ENCODE peak calls at places on chromosomes 16 and 17, in seven cellular contexts. R, Y, F, J, I, H and C are unnamed samples.

GRCh38 chr17:42097691-42098661 is at the start of gene ZNF385C:
- DNase-seq in R (peak), Y (no peak), F (no peak), J (no peak), I (no peak), H (no peak), C (no peak)

GRCh38 chr17:73030501-73030911 is 62.0 kb downstream of the SLC39A11 start:
- DNase-seq in R (peak), Y (peak), F (no peak), J (peak), I (no peak), H (no peak), C (no peak)

GRCh38 chr17:80347536-80347935 is 67.4 kb upstream of the ENDOV start:
- DNase-seq in R (no peak), Y (no peak), F (no peak), J (no peak), I (no peak), H (no peak), C (no peak)

GRCh38 chr16:84726670-84727467 is 27.1 kb downstream of the USP10 start:
- DNase-seq in R (no peak), Y (no peak), F (no peak), J (no peak), I (peak), H (no peak), C (no peak)

GRCh38 chr16:84839054-84839453 is 19.3 kb downstream of the CRISPLD2 start:
- DNase-seq in R (no peak), Y (peak), F (no peak), J (peak), I (peak), H (no peak), C (no peak)

GRCh38 chr17:77186141-77186604 is 45.4 kb downstream of the SEC14L1 start:
- DNase-seq in R (no peak), Y (no peak), F (no peak), J (no peak), I (peak), H (no peak), C (no peak)

GRCh38 chr17:50884354-50885311 is 18.5 kb upstream of the TOB1 start:
- DNase-seq in R (peak), Y (peak), F (no peak), J (no peak), I (no peak), H (no peak), C (no peak)

GRCh38 chr16:4653981-4654380 is 29.4 kb downstream of the MGRN1 start:
- DNase-seq in R (peak), Y (no peak), F (no peak), J (no peak), I (no peak), H (no peak), C (no peak)

GRCh38 chr17:59331129-59331928 is at the start of gene YPEL2:
- DNase-seq in R (peak), Y (peak), F (peak), J (peak), I (peak), H (peak), C (peak)

GRCh38 chr17:42779942-42780815 is at the start of gene WNK4:
- DNase-seq in R (peak), Y (peak), F (no peak), J (peak), I (no peak), H (no peak), C (no peak)

GRCh38 chr16:23729503-23730424 is 16.7 kb upstream of the ERN2 start:
- DNase-seq in R (peak), Y (peak), F (no peak), J (peak), I (no peak), H (no peak), C (no peak)

GRCh38 chr17:14805348-14805747 is 459.8 kb downstream of the PMP22 start:
- DNase-seq in R (no peak), Y (no peak), F (no peak), J (no peak), I (no peak), H (no peak), C (no peak)

GRCh38 chr17:22270381-22270780 is 578.1 kb downstream of the KCNJ18 start:
- DNase-seq in R (no peak), Y (no peak), F (no peak), J (no peak), I (no peak), H (no peak), C (no peak)

GRCh38 chr17:72901657-72902056 is 190.8 kb downstream of the SLC39A11 start:
- DNase-seq in R (no peak), Y (no peak), F (no peak), J (no peak), I (no peak), H (no peak), C (no peak)

GRCh38 chr17:72657467-72658317 is 434.8 kb downstream of the SLC39A11 start:
- DNase-seq in R (no peak), Y (peak), F (no peak), J (no peak), I (no peak), H (no peak), C (no peak)

GRCh38 chr16:53282975-53283946 is 151.0 kb upstream of the RBL2 start:
- DNase-seq in R (no peak), Y (peak), F (no peak), J (peak), I (no peak), H (peak), C (peak)

GRCh38 chr17:27631409-27631755 is 394 bp downstream of the LGALS9 start:
- DNase-seq in R (no peak), Y (no peak), F (no peak), J (no peak), I (no peak), H (no peak), C (no peak)

GRCh38 chr17:78735832-78736525 is 46.1 kb downstream of the CYTH1 start:
- DNase-seq in R (no peak), Y (peak), F (no peak), J (no peak), I (no peak), H (no peak), C (no peak)

GRCh38 chr17:78738245-78738644 is 43.8 kb downstream of the CYTH1 start:
- DNase-seq in R (no peak), Y (no peak), F (no peak), J (no peak), I (no peak), H (no peak), C (no peak)

GRCh38 chr17:78737332-78737731 is 44.7 kb downstream of the CYTH1 start:
- DNase-seq in R (no peak), Y (peak), F (no peak), J (peak), I (no peak), H (peak), C (no peak)

GRCh38 chr17:78734841-78735641 is 47.0 kb downstream of the CYTH1 start:
- DNase-seq in R (no peak), Y (no peak), F (no peak), J (no peak), I (no peak), H (no peak), C (no peak)

GRCh38 chr17:78736526-78737079 is 45.5 kb downstream of the CYTH1 start:
- DNase-seq in R (peak), Y (no peak), F (peak), J (no peak), I (peak), H (no peak), C (no peak)
- H3K4me3 ChIP-seq in R (peak), Y (no peak), F (peak), J (no peak), I (peak), H (no peak), C (no peak)

DNA sequence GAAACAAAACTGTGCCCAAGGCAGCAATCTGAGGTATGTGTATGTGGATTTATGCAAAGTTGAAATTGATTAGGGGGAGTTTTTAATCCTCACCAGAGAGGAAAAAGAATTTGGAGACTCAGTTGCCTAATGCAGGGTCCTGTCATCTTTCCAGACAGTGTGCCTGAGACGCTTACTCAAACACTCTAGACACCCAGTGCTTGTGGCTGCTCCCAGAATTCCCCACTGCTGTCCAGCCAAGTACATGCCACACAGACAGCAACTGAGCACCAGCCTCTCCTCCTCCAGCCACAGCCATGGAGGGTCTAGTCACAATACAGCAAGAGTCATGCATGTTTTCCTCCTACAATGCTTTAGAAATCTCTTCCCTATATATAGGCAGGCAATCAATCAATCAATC is 118.1 kb downstream of the HIC1 start:
- DNase-seq in R (no peak), Y (peak), F (no peak), J (peak), I (peak), H (no peak), C (no peak)
- H3K4me3 ChIP-seq in R (no peak), Y (peak), F (no peak), J (no peak), I (no peak), H (no peak), C (no peak)

DNA sequence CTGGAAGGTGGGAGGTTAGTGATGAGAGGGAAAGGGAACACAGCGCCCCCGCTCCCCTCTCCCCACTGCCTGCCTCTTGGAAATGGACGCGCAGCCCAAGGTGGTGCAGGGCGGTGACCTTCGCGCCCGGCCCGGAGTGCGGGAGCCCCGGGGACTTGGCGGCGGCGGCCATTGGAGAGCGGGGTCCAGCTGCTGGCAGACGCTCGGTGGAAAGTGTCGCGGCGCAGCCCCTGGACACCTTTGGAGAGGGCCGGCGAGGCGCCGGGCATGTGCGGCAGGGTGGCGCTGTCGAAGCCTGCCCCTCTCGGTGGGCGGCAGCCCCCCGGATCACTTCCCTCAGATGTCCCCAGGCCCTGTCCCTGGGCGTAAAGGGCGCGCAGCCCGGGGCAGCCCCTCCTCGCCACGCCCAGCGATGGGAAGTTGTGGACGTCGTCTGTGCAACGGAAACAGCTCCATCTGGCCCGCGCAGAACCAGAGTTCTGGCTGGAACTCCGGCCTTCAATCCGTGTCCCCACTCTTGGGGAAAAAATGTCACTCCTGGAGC is 16.7 kb downstream of the SALL1 start:
- DNase-seq in R (no peak), Y (no peak), F (no peak), J (no peak), I (no peak), H (no peak), C (no peak)
- H3K4me3 ChIP-seq in R (no peak), Y (no peak), F (no peak), J (peak), I (peak), H (no peak), C (no peak)

GRCh38 chr16:12904041-12904671 is 2.8 kb downstream of the SHISA9 start:
- DNase-seq in R (no peak), Y (no peak), F (no peak), J (no peak), I (no peak), H (no peak), C (no peak)
- H3K4me3 ChIP-seq in R (no peak), Y (no peak), F (no peak), J (no peak), I (peak), H (no peak), C (no peak)

DNA sequence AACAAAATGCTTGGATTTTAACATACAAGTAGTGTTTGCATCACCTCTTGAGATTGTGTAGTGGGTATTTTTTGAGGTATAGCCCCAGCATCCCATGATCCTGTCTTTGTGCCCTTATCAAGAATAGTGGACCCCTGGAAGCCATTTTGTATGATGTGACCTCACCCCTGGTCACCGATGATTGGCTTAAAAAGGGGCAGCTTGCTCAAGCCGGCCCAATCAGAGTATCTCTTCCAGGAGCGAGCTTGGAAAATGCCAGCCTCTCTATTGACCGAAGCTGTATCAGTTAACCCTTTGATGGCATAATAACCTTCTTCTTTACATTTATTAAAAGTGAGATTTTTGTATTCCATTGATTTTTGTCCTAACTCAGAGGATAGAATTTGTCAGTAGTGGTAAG is 55.5 kb upstream of the FAM20A start:
- DNase-seq in R (no peak), Y (no peak), F (no peak), J (no peak), I (no peak), H (no peak), C (no peak)
- H3K4me3 ChIP-seq in R (no peak), Y (no peak), F (no peak), J (no peak), I (no peak), H (no peak), C (no peak)

GRCh38 chr17:39027440-39028035 is 60.3 kb upstream of the FBXO47 start:
- DNase-seq in R (no peak), Y (no peak), F (no peak), J (no peak), I (no peak), H (no peak), C (no peak)
- H3K4me3 ChIP-seq in R (peak), Y (peak), F (peak), J (peak), I (peak), H (no peak), C (peak)

GRCh38 chr16:74973304-74973703 is 11.6 kb downstream of the WDR59 start:
- DNase-seq in R (no peak), Y (no peak), F (no peak), J (no peak), I (no peak), H (no peak), C (no peak)
- H3K4me3 ChIP-seq in R (no peak), Y (no peak), F (no peak), J (no peak), I (no peak), H (no peak), C (no peak)

DNA sequence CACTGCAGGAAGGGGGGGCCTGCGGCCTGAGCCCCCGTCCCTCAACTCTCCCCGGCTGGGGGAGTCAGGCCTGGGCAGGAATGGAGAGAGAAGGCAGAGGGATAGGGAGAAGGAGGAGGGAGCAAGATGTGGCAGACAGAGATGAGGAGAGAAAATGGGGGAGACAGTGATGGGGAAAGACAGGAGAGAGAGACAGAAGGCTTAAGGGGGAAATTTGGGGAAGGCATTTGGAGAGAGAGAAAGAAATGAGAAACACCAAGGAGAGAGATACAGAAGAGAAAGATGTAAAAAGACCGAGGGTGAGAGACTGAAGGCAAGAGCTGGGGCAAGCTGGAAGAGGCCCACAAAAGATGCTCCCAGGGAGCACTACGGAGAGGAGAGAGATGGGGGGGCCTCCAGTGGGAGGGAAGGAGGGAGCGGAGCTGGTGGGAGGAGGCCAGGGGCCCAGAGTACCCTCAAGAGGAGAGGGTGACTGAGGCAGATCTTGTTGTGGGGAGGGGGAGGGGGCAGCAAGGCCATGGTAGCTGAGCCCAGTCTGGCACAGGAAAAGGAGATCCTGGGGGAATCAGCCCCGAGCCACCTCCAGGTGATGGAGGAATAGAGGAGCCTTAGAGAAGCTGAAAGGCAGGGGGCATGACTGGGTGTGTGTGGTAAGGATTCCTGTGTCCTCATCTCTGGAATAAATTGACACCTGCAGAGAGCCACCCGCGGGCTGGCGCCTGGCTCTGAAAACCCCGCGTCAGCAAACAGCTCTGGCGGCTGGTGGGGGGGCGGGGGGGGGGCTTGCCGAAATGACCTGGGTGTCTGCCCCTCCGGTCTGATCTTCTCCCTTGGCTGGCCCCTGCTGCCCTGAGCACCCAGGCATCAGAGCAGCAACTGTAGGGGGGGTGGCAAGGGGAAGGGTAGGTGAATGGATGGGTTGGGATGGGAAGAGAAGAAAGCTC is 1.5 kb upstream of the NLGN2 start:
- DNase-seq in R (no peak), Y (no peak), F (no peak), J (peak), I (no peak), H (no peak), C (no peak)
- H3K4me3 ChIP-seq in R (peak), Y (peak), F (peak), J (peak), I (peak), H (peak), C (peak)

GRCh38 chr17:45003877-45004276 is 35.8 kb upstream of the C1QL1 start:
- DNase-seq in R (no peak), Y (no peak), F (no peak), J (no peak), I (no peak), H (no peak), C (no peak)
- H3K4me3 ChIP-seq in R (no peak), Y (no peak), F (no peak), J (no peak), I (no peak), H (no peak), C (no peak)

GRCh38 chr17:75077490-75078096 is 10.2 kb upstream of the SLC16A5 start:
- DNase-seq in R (peak), Y (peak), F (no peak), J (peak), I (peak), H (no peak), C (no peak)
- H3K4me3 ChIP-seq in R (peak), Y (peak), F (no peak), J (no peak), I (peak), H (no peak), C (no peak)